ENCODE peak calls at places on chromosomes 16 and 17, in nine cellular contexts. One of them, this sample, is unnamed.

GRCh38 chr16:3650631-3651265 is 3.7 kb upstream of the DNASE1 start:
- DNase-seq in stimulated activated naive B cell treated with anti-CD40 and anti-IgM and Interleukin-4, amounts not matched to agents 10 μg/mL and 1 μg/mL and 100 μg/mL, for 72 hours: no peak
- DNase-seq in hypothalamus: no peak
- DNase-seq in naive B cell: no peak
- DNase-seq in activated gamma-delta T cell: no peak
- DNase-seq in RWPE2: no peak
- DNase-seq in cardiac septum: no peak
- DNase-seq in stimulated activated naive CD4-positive, alpha-beta T cell: no peak
- DNase-seq in NCI-H510A: no peak
- DNase-seq in this sample: no peak

GRCh38 chr17:50052822-50053653 is 2.9 kb upstream of the ITGA3 start:
- DNase-seq in stimulated activated naive B cell treated with anti-CD40 and anti-IgM and Interleukin-4, amounts not matched to agents 10 μg/mL and 1 μg/mL and 100 μg/mL, for 72 hours: no peak
- DNase-seq in hypothalamus: no peak
- DNase-seq in naive B cell: no peak
- DNase-seq in activated gamma-delta T cell: no peak
- DNase-seq in RWPE2: no peak
- DNase-seq in cardiac septum: no peak
- DNase-seq in stimulated activated naive CD4-positive, alpha-beta T cell: no peak
- DNase-seq in NCI-H510A: no peak
- DNase-seq in this sample: no peak

GRCh38 chr16:17470871-17471744 is at the start of gene XYLT1:
- DNase-seq in stimulated activated naive B cell treated with anti-CD40 and anti-IgM and Interleukin-4, amounts not matched to agents 10 μg/mL and 1 μg/mL and 100 μg/mL, for 72 hours: no peak
- DNase-seq in hypothalamus: peak
- DNase-seq in naive B cell: peak
- DNase-seq in activated gamma-delta T cell: peak
- DNase-seq in RWPE2: peak
- DNase-seq in cardiac septum: no peak
- DNase-seq in stimulated activated naive CD4-positive, alpha-beta T cell: peak
- DNase-seq in NCI-H510A: peak
- DNase-seq in this sample: no peak

GRCh38 chr17:83055911-83056582 is 23.4 kb upstream of the METRNL start:
- DNase-seq in stimulated activated naive B cell treated with anti-CD40 and anti-IgM and Interleukin-4, amounts not matched to agents 10 μg/mL and 1 μg/mL and 100 μg/mL, for 72 hours: peak
- DNase-seq in hypothalamus: no peak
- DNase-seq in naive B cell: no peak
- DNase-seq in activated gamma-delta T cell: no peak
- DNase-seq in RWPE2: no peak
- DNase-seq in cardiac septum: peak
- DNase-seq in stimulated activated naive CD4-positive, alpha-beta T cell: no peak
- DNase-seq in NCI-H510A: no peak
- DNase-seq in this sample: no peak

GRCh38 chr17:29243792-29244191 is 2.9 kb upstream of the CRYBA1 start:
- DNase-seq in stimulated activated naive B cell treated with anti-CD40 and anti-IgM and Interleukin-4, amounts not matched to agents 10 μg/mL and 1 μg/mL and 100 μg/mL, for 72 hours: no peak
- DNase-seq in hypothalamus: no peak
- DNase-seq in naive B cell: no peak
- DNase-seq in activated gamma-delta T cell: no peak
- DNase-seq in RWPE2: no peak
- DNase-seq in cardiac septum: no peak
- DNase-seq in stimulated activated naive CD4-positive, alpha-beta T cell: no peak
- DNase-seq in NCI-H510A: no peak
- DNase-seq in this sample: no peak

GRCh38 chr16:12611916-12612597 is 191.6 kb downstream of the CPPED1 start:
- DNase-seq in stimulated activated naive B cell treated with anti-CD40 and anti-IgM and Interleukin-4, amounts not matched to agents 10 μg/mL and 1 μg/mL and 100 μg/mL, for 72 hours: no peak
- DNase-seq in hypothalamus: no peak
- DNase-seq in naive B cell: no peak
- DNase-seq in activated gamma-delta T cell: no peak
- DNase-seq in RWPE2: no peak
- DNase-seq in cardiac septum: no peak
- DNase-seq in stimulated activated naive CD4-positive, alpha-beta T cell: no peak
- DNase-seq in NCI-H510A: no peak
- DNase-seq in this sample: no peak

GRCh38 chr16:2486645-2487516 is 12.0 kb downstream of the TBC1D24 start:
- DNase-seq in stimulated activated naive B cell treated with anti-CD40 and anti-IgM and Interleukin-4, amounts not matched to agents 10 μg/mL and 1 μg/mL and 100 μg/mL, for 72 hours: peak
- DNase-seq in hypothalamus: peak
- DNase-seq in naive B cell: peak
- DNase-seq in activated gamma-delta T cell: peak
- DNase-seq in RWPE2: no peak
- DNase-seq in cardiac septum: no peak
- DNase-seq in stimulated activated naive CD4-positive, alpha-beta T cell: peak
- DNase-seq in NCI-H510A: no peak
- DNase-seq in this sample: no peak

GRCh38 chr17:81834831-81835267 is at the start of gene PPP1R27:
- DNase-seq in stimulated activated naive B cell treated with anti-CD40 and anti-IgM and Interleukin-4, amounts not matched to agents 10 μg/mL and 1 μg/mL and 100 μg/mL, for 72 hours: no peak
- DNase-seq in hypothalamus: no peak
- DNase-seq in naive B cell: no peak
- DNase-seq in activated gamma-delta T cell: no peak
- DNase-seq in RWPE2: no peak
- DNase-seq in cardiac septum: no peak
- DNase-seq in stimulated activated naive CD4-positive, alpha-beta T cell: no peak
- DNase-seq in NCI-H510A: no peak
- DNase-seq in this sample: no peak

GRCh38 chr16:68599586-68599985 is 45.5 kb upstream of the CDH3 start:
- DNase-seq in stimulated activated naive B cell treated with anti-CD40 and anti-IgM and Interleukin-4, amounts not matched to agents 10 μg/mL and 1 μg/mL and 100 μg/mL, for 72 hours: no peak
- DNase-seq in hypothalamus: no peak
- DNase-seq in naive B cell: no peak
- DNase-seq in activated gamma-delta T cell: no peak
- DNase-seq in RWPE2: no peak
- DNase-seq in cardiac septum: no peak
- DNase-seq in stimulated activated naive CD4-positive, alpha-beta T cell: no peak
- DNase-seq in NCI-H510A: no peak
- DNase-seq in this sample: no peak

GRCh38 chr16:76910931-76911330 is 280.1 kb upstream of the MON1B start:
- DNase-seq in stimulated activated naive B cell treated with anti-CD40 and anti-IgM and Interleukin-4, amounts not matched to agents 10 μg/mL and 1 μg/mL and 100 μg/mL, for 72 hours: no peak
- DNase-seq in hypothalamus: no peak
- DNase-seq in naive B cell: no peak
- DNase-seq in activated gamma-delta T cell: no peak
- DNase-seq in RWPE2: no peak
- DNase-seq in cardiac septum: no peak
- DNase-seq in stimulated activated naive CD4-positive, alpha-beta T cell: no peak
- DNase-seq in NCI-H510A: no peak
- DNase-seq in this sample: no peak

GRCh38 chr16:89924925-89925307 is 1.8 kb downstream of the TUBB3 start:
- DNase-seq in stimulated activated naive B cell treated with anti-CD40 and anti-IgM and Interleukin-4, amounts not matched to agents 10 μg/mL and 1 μg/mL and 100 μg/mL, for 72 hours: no peak
- DNase-seq in hypothalamus: no peak
- DNase-seq in naive B cell: no peak
- DNase-seq in activated gamma-delta T cell: no peak
- DNase-seq in RWPE2: no peak
- DNase-seq in cardiac septum: no peak
- DNase-seq in stimulated activated naive CD4-positive, alpha-beta T cell: no peak
- DNase-seq in NCI-H510A: no peak
- DNase-seq in this sample: peak

GRCh38 chr16:72094266-72094610 is 591 bp downstream of the DHX38 start:
- DNase-seq in stimulated activated naive B cell treated with anti-CD40 and anti-IgM and Interleukin-4, amounts not matched to agents 10 μg/mL and 1 μg/mL and 100 μg/mL, for 72 hours: peak
- DNase-seq in hypothalamus: no peak
- DNase-seq in naive B cell: no peak
- DNase-seq in activated gamma-delta T cell: no peak
- DNase-seq in RWPE2: no peak
- DNase-seq in cardiac septum: no peak
- DNase-seq in stimulated activated naive CD4-positive, alpha-beta T cell: peak
- DNase-seq in NCI-H510A: no peak
- DNase-seq in this sample: no peak

GRCh38 chr16:83366228-83366627 is 441.6 kb upstream of the HSBP1 start:
- DNase-seq in stimulated activated naive B cell treated with anti-CD40 and anti-IgM and Interleukin-4, amounts not matched to agents 10 μg/mL and 1 μg/mL and 100 μg/mL, for 72 hours: no peak
- DNase-seq in hypothalamus: no peak
- DNase-seq in naive B cell: no peak
- DNase-seq in activated gamma-delta T cell: no peak
- DNase-seq in RWPE2: no peak
- DNase-seq in cardiac septum: no peak
- DNase-seq in stimulated activated naive CD4-positive, alpha-beta T cell: no peak
- DNase-seq in NCI-H510A: no peak
- DNase-seq in this sample: no peak

GRCh38 chr16:17921357-17921978 is 415.1 kb downstream of the NPIPA8 start:
- DNase-seq in stimulated activated naive B cell treated with anti-CD40 and anti-IgM and Interleukin-4, amounts not matched to agents 10 μg/mL and 1 μg/mL and 100 μg/mL, for 72 hours: peak
- DNase-seq in hypothalamus: no peak
- DNase-seq in naive B cell: no peak
- DNase-seq in activated gamma-delta T cell: no peak
- DNase-seq in RWPE2: no peak
- DNase-seq in cardiac septum: no peak
- DNase-seq in stimulated activated naive CD4-positive, alpha-beta T cell: peak
- DNase-seq in NCI-H510A: peak
- DNase-seq in this sample: no peak

GRCh38 chr17:16215002-16215272 is 397 bp downstream of the NCOR1 start:
- DNase-seq in stimulated activated naive B cell treated with anti-CD40 and anti-IgM and Interleukin-4, amounts not matched to agents 10 μg/mL and 1 μg/mL and 100 μg/mL, for 72 hours: peak
- DNase-seq in hypothalamus: no peak
- DNase-seq in naive B cell: no peak
- DNase-seq in activated gamma-delta T cell: no peak
- DNase-seq in RWPE2: peak
- DNase-seq in cardiac septum: peak
- DNase-seq in stimulated activated naive CD4-positive, alpha-beta T cell: no peak
- DNase-seq in NCI-H510A: peak
- DNase-seq in this sample: no peak

GRCh38 chr17:29145289-29146058 is 34.7 kb downstream of the MYO18A start:
- DNase-seq in stimulated activated naive B cell treated with anti-CD40 and anti-IgM and Interleukin-4, amounts not matched to agents 10 μg/mL and 1 μg/mL and 100 μg/mL, for 72 hours: peak
- DNase-seq in hypothalamus: peak
- DNase-seq in naive B cell: peak
- DNase-seq in activated gamma-delta T cell: no peak
- DNase-seq in RWPE2: no peak
- DNase-seq in cardiac septum: no peak
- DNase-seq in stimulated activated naive CD4-positive, alpha-beta T cell: peak
- DNase-seq in NCI-H510A: peak
- DNase-seq in this sample: peak

GRCh38 chr17:63431939-63432804 is 13.9 kb downstream of the CYB561 start:
- DNase-seq in stimulated activated naive B cell treated with anti-CD40 and anti-IgM and Interleukin-4, amounts not matched to agents 10 μg/mL and 1 μg/mL and 100 μg/mL, for 72 hours: no peak
- DNase-seq in hypothalamus: no peak
- DNase-seq in naive B cell: no peak
- DNase-seq in activated gamma-delta T cell: no peak
- DNase-seq in RWPE2: no peak
- DNase-seq in cardiac septum: no peak
- DNase-seq in stimulated activated naive CD4-positive, alpha-beta T cell: no peak
- DNase-seq in NCI-H510A: no peak
- DNase-seq in this sample: no peak

GRCh38 chr17:45338023-45338781 is 21.4 kb upstream of the MAP3K14 start:
- DNase-seq in stimulated activated naive B cell treated with anti-CD40 and anti-IgM and Interleukin-4, amounts not matched to agents 10 μg/mL and 1 μg/mL and 100 μg/mL, for 72 hours: no peak
- DNase-seq in hypothalamus: no peak
- DNase-seq in naive B cell: no peak
- DNase-seq in activated gamma-delta T cell: no peak
- DNase-seq in RWPE2: no peak
- DNase-seq in cardiac septum: peak
- DNase-seq in stimulated activated naive CD4-positive, alpha-beta T cell: no peak
- DNase-seq in NCI-H510A: no peak
- DNase-seq in this sample: peak

GRCh38 chr16:86025706-86026105 is 126.7 kb downstream of the IRF8 start:
- DNase-seq in stimulated activated naive B cell treated with anti-CD40 and anti-IgM and Interleukin-4, amounts not matched to agents 10 μg/mL and 1 μg/mL and 100 μg/mL, for 72 hours: no peak
- DNase-seq in hypothalamus: no peak
- DNase-seq in naive B cell: no peak
- DNase-seq in activated gamma-delta T cell: no peak
- DNase-seq in RWPE2: peak
- DNase-seq in cardiac septum: peak
- DNase-seq in stimulated activated naive CD4-positive, alpha-beta T cell: no peak
- DNase-seq in NCI-H510A: no peak
- DNase-seq in this sample: no peak

GRCh38 chr16:12057276-12057675 is 80.7 kb downstream of the SNX29 start:
- DNase-seq in stimulated activated naive B cell treated with anti-CD40 and anti-IgM and Interleukin-4, amounts not matched to agents 10 μg/mL and 1 μg/mL and 100 μg/mL, for 72 hours: no peak
- DNase-seq in hypothalamus: no peak
- DNase-seq in naive B cell: no peak
- DNase-seq in activated gamma-delta T cell: no peak
- DNase-seq in RWPE2: no peak
- DNase-seq in cardiac septum: peak
- DNase-seq in stimulated activated naive CD4-positive, alpha-beta T cell: no peak
- DNase-seq in NCI-H510A: no peak
- DNase-seq in this sample: no peak

GRCh38 chr17:80195671-80196529 is 24.2 kb downstream of the SGSH start:
- DNase-seq in stimulated activated naive B cell treated with anti-CD40 and anti-IgM and Interleukin-4, amounts not matched to agents 10 μg/mL and 1 μg/mL and 100 μg/mL, for 72 hours: peak
- DNase-seq in hypothalamus: no peak
- DNase-seq in naive B cell: peak
- DNase-seq in activated gamma-delta T cell: no peak
- DNase-seq in RWPE2: no peak
- DNase-seq in cardiac septum: no peak
- DNase-seq in stimulated activated naive CD4-positive, alpha-beta T cell: peak
- DNase-seq in NCI-H510A: no peak
- DNase-seq in this sample: no peak

GRCh38 chr16:29789775-29790182 is 772 bp upstream of the KIF22 start:
- DNase-seq in stimulated activated naive B cell treated with anti-CD40 and anti-IgM and Interleukin-4, amounts not matched to agents 10 μg/mL and 1 μg/mL and 100 μg/mL, for 72 hours: no peak
- DNase-seq in hypothalamus: no peak
- DNase-seq in naive B cell: no peak
- DNase-seq in activated gamma-delta T cell: no peak
- DNase-seq in RWPE2: no peak
- DNase-seq in cardiac septum: peak
- DNase-seq in stimulated activated naive CD4-positive, alpha-beta T cell: no peak
- DNase-seq in NCI-H510A: no peak
- DNase-seq in this sample: no peak

GRCh38 chr16:15777533-15778203 is 79.2 kb downstream of the MYH11 start:
- DNase-seq in stimulated activated naive B cell treated with anti-CD40 and anti-IgM and Interleukin-4, amounts not matched to agents 10 μg/mL and 1 μg/mL and 100 μg/mL, for 72 hours: peak
- DNase-seq in hypothalamus: no peak
- DNase-seq in naive B cell: no peak
- DNase-seq in activated gamma-delta T cell: no peak
- DNase-seq in RWPE2: no peak
- DNase-seq in cardiac septum: no peak
- DNase-seq in stimulated activated naive CD4-positive, alpha-beta T cell: no peak
- DNase-seq in NCI-H510A: peak
- DNase-seq in this sample: peak

GRCh38 chr16:48317614-48318013 is 67.6 kb downstream of the SIAH1 start:
- DNase-seq in stimulated activated naive B cell treated with anti-CD40 and anti-IgM and Interleukin-4, amounts not matched to agents 10 μg/mL and 1 μg/mL and 100 μg/mL, for 72 hours: no peak
- DNase-seq in hypothalamus: no peak
- DNase-seq in naive B cell: no peak
- DNase-seq in activated gamma-delta T cell: no peak
- DNase-seq in RWPE2: no peak
- DNase-seq in cardiac septum: no peak
- DNase-seq in stimulated activated naive CD4-positive, alpha-beta T cell: no peak
- DNase-seq in NCI-H510A: no peak
- DNase-seq in this sample: no peak

GRCh38 chr16:85029413-85029794 is 1.8 kb downstream of the KIAA0513 start:
- DNase-seq in stimulated activated naive B cell treated with anti-CD40 and anti-IgM and Interleukin-4, amounts not matched to agents 10 μg/mL and 1 μg/mL and 100 μg/mL, for 72 hours: peak
- DNase-seq in hypothalamus: no peak
- DNase-seq in naive B cell: no peak
- DNase-seq in activated gamma-delta T cell: no peak
- DNase-seq in RWPE2: no peak
- DNase-seq in cardiac septum: no peak
- DNase-seq in stimulated activated naive CD4-positive, alpha-beta T cell: no peak
- DNase-seq in NCI-H510A: no peak
- DNase-seq in this sample: no peak

GRCh38 chr16:88618182-88618955 is 20.0 kb upstream of the IL17C start:
- DNase-seq in stimulated activated naive B cell treated with anti-CD40 and anti-IgM and Interleukin-4, amounts not matched to agents 10 μg/mL and 1 μg/mL and 100 μg/mL, for 72 hours: no peak
- DNase-seq in hypothalamus: no peak
- DNase-seq in naive B cell: no peak
- DNase-seq in activated gamma-delta T cell: no peak
- DNase-seq in RWPE2: no peak
- DNase-seq in cardiac septum: no peak
- DNase-seq in stimulated activated naive CD4-positive, alpha-beta T cell: no peak
- DNase-seq in NCI-H510A: no peak
- DNase-seq in this sample: no peak

GRCh38 chr17:48059125-48059668 is 11.0 kb downstream of the NFE2L1 start:
- DNase-seq in stimulated activated naive B cell treated with anti-CD40 and anti-IgM and Interleukin-4, amounts not matched to agents 10 μg/mL and 1 μg/mL and 100 μg/mL, for 72 hours: no peak
- DNase-seq in hypothalamus: no peak
- DNase-seq in naive B cell: no peak
- DNase-seq in activated gamma-delta T cell: no peak
- DNase-seq in RWPE2: no peak
- DNase-seq in cardiac septum: no peak
- DNase-seq in stimulated activated naive CD4-positive, alpha-beta T cell: no peak
- DNase-seq in NCI-H510A: no peak
- DNase-seq in this sample: no peak